ENCODE peak calls at places on chromosomes 7 and 10, in six cellular contexts. L, N, X, R, K and Q are unnamed samples.

GRCh38 chr10:31754803-31755624 is 173.6 kb downstream of the ARHGAP12 start:
- DNase-seq in X (no peak), L (no peak), K (no peak), R (peak), N (no peak), Q (no peak)

GRCh38 chr7:80294321-80294720 is 159.7 kb downstream of the GNAI1 start:
- DNase-seq in R (no peak), N (no peak), X (peak), K (no peak), L (no peak), Q (no peak)

GRCh38 chr7:47786557-47787248 is 161.6 kb downstream of the PKD1L1 start:
- DNase-seq in R (peak), X (peak), L (peak), K (no peak), N (peak), Q (no peak)

GRCh38 chr7:26910221-26910620 is 45.8 kb upstream of the SKAP2 start:
- DNase-seq in X (peak), L (no peak), R (peak), K (no peak), N (no peak), Q (no peak)

GRCh38 chr10:34058922-34059614 is 724.6 kb upstream of the NRP1 start:
- DNase-seq in N (no peak), K (no peak), L (no peak), R (no peak), X (no peak), Q (no peak)

GRCh38 chr7:35695628-35695888 is 623 bp upstream of the HERPUD2 start:
- DNase-seq in K (no peak), L (no peak), N (no peak), R (no peak), X (no peak), Q (no peak)

GRCh38 chr7:138945169-138945568 is 36.0 kb downstream of the KIAA1549 start:
- DNase-seq in R (no peak), X (no peak), N (no peak), L (no peak), K (no peak), Q (no peak)

GRCh38 chr7:134932707-134933370 is 53.5 kb upstream of the AGBL3 start:
- DNase-seq in N (no peak), L (no peak), X (peak), R (no peak), K (peak), Q (peak)

DNA sequence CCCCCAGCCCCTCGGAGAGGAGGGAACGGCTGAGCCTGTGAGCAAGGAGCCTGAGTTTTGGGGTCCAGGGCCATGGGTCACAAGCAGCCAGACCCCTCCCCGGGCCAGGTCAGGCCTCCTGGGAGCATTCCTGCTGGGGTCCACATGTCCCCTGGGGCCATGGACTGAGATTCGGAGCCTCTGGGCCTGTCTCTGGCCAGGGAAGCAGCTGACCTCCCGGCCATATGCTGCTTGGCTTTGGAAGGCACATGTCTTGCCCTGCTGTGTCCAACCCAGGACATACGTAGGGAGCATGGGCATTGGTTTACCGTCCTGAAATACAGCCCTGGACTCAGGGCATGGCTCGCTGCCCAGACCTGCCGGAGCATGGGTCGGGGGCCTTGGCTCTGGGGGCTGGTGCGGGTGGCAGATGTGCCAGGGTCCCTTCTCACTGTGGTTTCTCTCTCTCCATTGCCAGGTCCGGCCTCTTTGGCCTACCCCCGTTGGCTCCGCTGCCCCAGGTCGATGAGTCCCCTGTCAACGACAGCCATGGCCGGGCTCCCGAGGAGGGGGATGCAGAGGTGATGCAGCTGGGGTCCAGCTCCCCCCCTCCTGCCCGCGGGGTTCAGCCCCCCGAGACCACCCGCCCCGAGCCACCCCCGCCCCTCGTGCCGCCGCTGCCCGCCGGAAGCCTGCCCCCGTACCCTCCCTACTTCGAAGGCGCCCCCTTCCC is 7.3 kb downstream of the PWWP2B start:
- DNase-seq in R (no peak), X (no peak), N (no peak), L (no peak), K (no peak), Q (no peak)
- TF ChIP-seq BHLHE40 in R (no peak), X (no peak), N (no peak), L (no peak), K (no peak), Q (no peak)

DNA sequence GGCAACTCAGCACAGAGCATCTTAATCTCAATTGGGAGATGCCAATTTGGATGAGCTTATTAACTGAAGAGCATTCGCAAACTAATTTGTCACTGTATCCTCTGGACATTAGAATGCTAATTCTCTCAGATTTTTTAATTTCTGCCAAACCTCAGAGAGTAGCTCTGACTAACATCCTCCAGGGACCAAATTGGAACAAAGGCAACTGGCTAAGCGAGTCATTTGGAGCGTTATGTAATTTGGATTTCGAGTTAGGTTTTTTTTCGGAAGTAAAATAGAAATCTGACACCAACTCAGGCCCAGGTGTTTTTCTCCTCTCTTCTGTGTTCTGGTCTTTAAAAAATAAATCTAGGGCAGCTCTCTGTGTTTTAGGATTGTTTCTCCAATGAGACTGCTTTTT is 202.0 kb downstream of the BMPER start:
- DNase-seq in K (no peak), L (no peak), N (no peak), R (no peak), X (peak), Q (no peak)
- TF ChIP-seq BHLHE40 in K (no peak), L (no peak), N (no peak), R (no peak), X (no peak), Q (no peak)

DNA sequence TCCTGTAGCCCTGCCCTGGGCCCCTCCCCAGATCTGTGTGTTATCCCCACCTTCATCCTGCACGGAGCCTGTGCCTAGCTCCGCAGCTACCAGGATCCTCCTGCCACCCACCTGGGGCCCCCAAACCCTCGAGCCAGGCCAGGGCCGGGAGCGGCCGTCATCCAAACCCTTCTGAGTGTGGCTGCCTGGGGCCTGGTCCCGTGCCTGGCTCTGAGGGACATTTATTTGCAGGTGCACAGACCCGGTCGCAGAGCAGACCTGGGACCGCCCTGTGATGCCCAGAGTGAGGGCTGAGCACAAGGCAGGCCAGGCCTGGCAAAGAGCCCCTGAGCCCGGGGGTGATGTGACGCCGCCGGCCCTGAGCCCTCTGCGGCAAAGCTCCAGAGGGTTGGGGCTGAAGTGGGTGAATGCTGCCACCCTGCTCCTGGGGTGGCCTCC is 27.4 kb upstream of the INPP5A start:
- DNase-seq in K (no peak), L (no peak), R (no peak), N (no peak), X (no peak), Q (no peak)
- TF ChIP-seq BHLHE40 in K (no peak), L (no peak), R (no peak), N (no peak), X (no peak), Q (no peak)

DNA sequence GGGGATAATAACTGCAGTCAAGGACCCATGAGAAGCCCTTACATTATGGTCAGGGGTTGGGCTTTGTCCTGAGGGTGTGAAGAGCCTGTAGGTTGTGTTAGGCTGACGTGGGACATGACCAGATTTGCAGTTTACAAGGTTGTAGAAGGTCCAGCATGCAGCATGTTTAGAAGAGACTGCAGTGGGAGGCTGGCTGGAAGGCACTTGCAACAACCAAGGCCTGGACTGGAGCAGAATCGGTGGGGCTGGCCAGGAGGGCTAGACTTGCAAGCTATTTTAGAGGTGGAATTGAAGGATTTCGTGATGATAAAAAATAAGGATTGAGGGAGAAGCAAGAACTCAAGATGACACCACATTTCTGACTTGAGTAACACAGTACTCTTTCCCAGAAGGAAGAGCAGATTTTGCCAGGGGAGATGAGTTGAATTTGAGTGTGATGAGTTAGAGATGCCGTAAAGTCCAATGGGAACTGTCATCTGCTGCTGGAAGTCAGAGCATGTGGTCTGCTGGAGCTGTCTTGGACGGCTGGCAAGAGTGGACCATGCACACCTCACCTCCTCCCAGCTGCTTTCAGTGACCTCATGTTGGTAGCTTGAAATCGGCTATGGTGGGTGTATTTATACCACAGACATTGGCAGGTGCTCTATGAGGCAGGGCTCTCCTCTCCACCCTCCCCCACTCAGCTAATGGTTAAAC is 82.1 kb downstream of the COL13A1 start:
- DNase-seq in R (no peak), L (no peak), K (no peak), X (no peak), N (no peak), Q (no peak)
- TF ChIP-seq BHLHE40 in R (no peak), L (no peak), K (no peak), X (no peak), N (no peak), Q (no peak)

DNA sequence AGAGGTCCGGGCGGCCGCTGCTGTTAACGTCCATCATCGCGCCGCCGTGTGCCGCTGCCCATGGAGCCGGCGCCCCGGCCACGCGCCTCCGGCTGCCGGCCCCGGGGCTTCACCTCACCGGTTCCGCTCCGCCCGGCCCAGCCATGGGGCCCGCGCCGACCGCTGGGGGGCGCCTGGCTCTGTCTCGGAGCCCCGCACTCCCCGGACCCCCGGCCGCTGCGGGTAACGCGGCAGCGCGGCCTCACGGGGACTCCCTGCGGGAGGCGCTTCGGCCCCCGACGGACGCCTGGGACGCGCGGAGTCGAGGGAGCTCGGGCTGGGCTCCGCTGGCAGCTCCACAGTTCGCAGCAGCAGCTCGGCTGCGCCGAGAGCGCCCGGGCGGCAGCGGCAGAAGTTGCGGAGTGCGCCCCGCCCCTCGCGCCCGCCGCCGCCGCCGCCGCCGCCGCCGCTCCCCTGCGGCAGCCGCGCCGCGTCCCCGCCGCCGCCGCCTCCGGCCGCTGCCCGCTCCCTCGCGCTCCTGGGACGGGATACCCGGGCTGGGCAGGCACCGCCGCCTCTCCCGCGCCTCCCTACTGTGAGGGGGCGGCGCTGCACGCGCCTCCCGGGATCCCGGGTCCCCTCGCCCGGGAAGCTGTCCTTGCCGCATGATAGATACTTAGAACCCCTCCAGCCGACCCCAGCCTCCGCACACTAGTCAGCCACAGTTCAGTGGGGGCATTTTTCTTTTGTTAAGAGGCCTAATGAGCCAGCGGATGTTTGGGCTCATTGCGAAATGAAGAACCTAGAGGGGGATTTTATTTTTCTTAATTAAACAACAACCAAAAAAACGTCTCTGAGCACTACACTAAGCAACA is at the start of gene HTR7:
- DNase-seq in X (peak), R (peak), K (no peak), L (peak), N (peak), Q (peak)
- TF ChIP-seq BHLHE40 in X (no peak), R (no peak), K (no peak), L (no peak), N (no peak), Q (no peak)

DNA sequence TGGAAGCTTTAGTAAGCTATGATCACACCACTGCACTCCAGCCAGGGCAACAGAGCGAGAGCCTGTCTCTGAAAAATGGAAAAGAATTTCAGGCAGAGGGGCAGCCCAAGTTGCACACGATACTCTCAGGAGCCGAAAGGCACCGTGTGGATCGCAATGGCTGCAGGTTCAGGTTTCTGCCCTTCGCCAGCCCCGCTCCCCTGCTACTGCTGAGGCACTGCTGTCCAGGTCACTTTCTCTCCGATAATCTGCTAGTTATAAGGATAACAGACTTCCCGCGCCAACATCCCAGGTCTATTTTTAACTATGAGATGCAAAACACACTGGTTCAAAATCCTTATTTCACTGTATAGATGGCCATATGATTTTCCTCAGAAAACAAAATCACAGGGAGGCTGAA is 11.1 kb downstream of the BEND7 start:
- DNase-seq in R (no peak), K (no peak), N (no peak), X (no peak), L (no peak), Q (no peak)
- TF ChIP-seq BHLHE40 in R (no peak), K (no peak), N (no peak), X (no peak), L (no peak), Q (no peak)

GRCh38 chr10:125882596-125882995 is 1.5 kb upstream of the DHX32 start:
- DNase-seq in N (no peak), K (no peak), L (no peak), R (no peak), X (peak), Q (no peak)

GRCh38 chr10:125881192-125881591 is at the start of gene DHX32:
- DNase-seq in L (no peak), R (no peak), N (no peak), K (no peak), X (no peak), Q (no peak)

GRCh38 chr10:125883198-125883597 is 2.1 kb upstream of the DHX32 start:
- DNase-seq in N (no peak), L (no peak), X (no peak), K (no peak), R (no peak), Q (no peak)

DNA sequence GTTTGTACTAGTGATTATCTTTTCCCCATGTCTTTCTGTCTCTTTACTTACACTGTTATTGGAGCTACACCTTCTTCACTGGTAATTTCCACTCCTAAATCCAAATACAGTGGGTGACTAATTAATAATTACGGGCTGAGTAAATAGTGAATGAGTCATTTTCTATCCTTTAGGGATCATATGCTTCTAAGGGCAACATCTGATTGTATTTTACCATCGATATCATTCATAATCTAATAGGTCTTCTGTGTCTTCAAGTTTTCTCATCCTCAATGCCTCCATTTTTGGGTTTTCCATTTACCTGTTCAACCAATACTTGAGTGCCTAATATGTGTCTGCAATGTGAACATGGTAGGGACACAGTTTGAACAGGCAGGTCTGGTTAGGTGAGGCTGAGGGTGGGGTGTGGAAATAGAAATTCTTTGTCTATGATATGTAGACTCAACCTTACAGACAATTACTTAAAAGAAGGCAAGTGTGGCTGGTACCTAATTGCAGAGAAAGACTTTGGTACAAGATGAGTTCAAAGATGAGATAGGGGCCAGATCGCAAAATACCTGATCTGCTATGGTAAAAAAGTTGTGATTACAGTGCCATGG is 5.9 kb upstream of the DHX32 start:
- DNase-seq in N (no peak), K (no peak), R (no peak), L (no peak), X (no peak), Q (no peak)
- TF ChIP-seq BHLHE40 in N (no peak), K (no peak), R (no peak), L (no peak), X (no peak), Q (no peak)

GRCh38 chr10:96619803-96620773 is 33.3 kb upstream of the TM9SF3 start:
- DNase-seq in N (no peak), X (peak), L (no peak), K (no peak), R (no peak), Q (no peak)

GRCh38 chr10:96618648-96619047 is 31.8 kb upstream of the TM9SF3 start:
- DNase-seq in R (no peak), K (no peak), L (no peak), X (no peak), N (no peak), Q (no peak)

GRCh38 chr10:96622330-96622729 is 35.5 kb upstream of the TM9SF3 start:
- DNase-seq in R (no peak), X (no peak), L (no peak), K (no peak), N (no peak), Q (peak)

GRCh38 chr10:96616961-96617360 is 30.1 kb upstream of the TM9SF3 start:
- DNase-seq in L (no peak), N (no peak), K (no peak), R (no peak), X (no peak), Q (no peak)

GRCh38 chr10:96619120-96619519 is 32.3 kb upstream of the TM9SF3 start:
- DNase-seq in N (no peak), X (no peak), R (no peak), L (no peak), K (no peak), Q (peak)
- TF ChIP-seq BHLHE40 in N (no peak), X (no peak), R (no peak), L (no peak), K (no peak), Q (peak)

GRCh38 chr10:84499846-84500245 is 171.5 kb downstream of the CCSER2 start:
- DNase-seq in K (no peak), N (no peak), X (peak), R (no peak), L (no peak), Q (no peak)

GRCh38 chr10:84494849-84495180 is 166.4 kb downstream of the CCSER2 start:
- DNase-seq in X (no peak), L (no peak), R (no peak), N (no peak), K (no peak), Q (no peak)

GRCh38 chr10:84497978-84498377 is 169.6 kb downstream of the CCSER2 start:
- DNase-seq in X (no peak), R (peak), N (no peak), K (no peak), L (no peak), Q (no peak)

DNA sequence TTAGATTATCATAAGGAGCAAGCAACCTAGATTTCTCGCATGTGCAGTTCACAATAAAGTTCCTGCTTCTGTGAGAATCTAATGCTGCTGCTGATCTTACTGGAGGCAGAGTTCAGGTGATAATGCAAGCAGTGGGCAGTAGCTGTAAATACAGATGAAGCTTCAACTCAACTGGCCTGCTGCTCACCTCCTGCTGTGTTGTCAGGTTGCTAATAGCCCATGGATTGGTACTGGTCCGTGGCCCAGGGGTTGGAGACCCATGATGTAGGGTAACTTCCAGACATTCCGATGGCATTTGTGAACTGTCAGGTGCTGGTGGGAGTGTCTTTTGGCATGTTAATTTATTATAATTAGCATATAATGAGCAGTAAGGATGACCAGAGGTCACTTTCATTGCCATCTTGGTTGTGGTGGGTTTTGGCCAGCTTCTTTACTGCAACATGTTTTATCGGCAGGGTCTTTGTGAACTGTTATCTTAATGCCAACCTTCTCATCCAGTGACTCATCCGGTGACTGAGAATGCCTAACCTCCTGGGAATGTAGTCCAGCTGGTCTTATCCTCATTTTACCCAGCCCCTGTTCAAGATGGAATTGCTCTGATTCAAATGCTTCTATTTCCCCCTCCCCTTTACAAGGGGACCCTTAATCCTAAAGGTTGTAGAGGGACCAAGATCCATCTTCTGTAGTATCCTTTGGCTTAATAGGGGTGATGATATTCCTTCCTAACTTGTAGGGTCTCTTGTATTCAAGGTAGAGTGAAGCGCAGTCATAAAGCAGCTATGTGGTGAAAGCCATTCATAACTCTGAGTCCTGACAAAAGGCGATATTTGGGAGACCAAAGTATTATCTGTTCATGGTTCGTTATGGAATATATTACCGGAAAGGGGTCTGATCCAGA is 165.8 kb downstream of the CCSER2 start:
- DNase-seq in R (no peak), L (no peak), N (peak), K (no peak), X (peak), Q (no peak)
- TF ChIP-seq BHLHE40 in R (no peak), L (no peak), N (no peak), K (no peak), X (no peak), Q (no peak)